ENCODE peak calls at places on chromosomes 5 and 9, in six cellular contexts. One of them, this sample, is unnamed.

GRCh38 chr9:136023401-136024225 is 62.4 kb upstream of the UBAC1 start:
- DNase-seq in keratinocyte: no peak
- DNase-seq in activated CD4-positive, CD25-positive, alpha-beta regulatory T cell: no peak
- DNase-seq in NCI-H1436 treated with DMSO at 0.1 percent for 48 hours: no peak
- DNase-seq in myocyte: peak
- DNase-seq in stimulated activated CD8-positive, alpha-beta memory T cell treated with anti-CD3 and anti-CD28 coated beads, Interleukin-4, amount 100 ng/mL, for 4 hours: no peak
- DNase-seq in this sample: no peak

GRCh38 chr5:1394881-1395860 is 50.1 kb downstream of the SLC6A3 start:
- DNase-seq in keratinocyte: no peak
- DNase-seq in activated CD4-positive, CD25-positive, alpha-beta regulatory T cell: no peak
- DNase-seq in NCI-H1436 treated with DMSO at 0.1 percent for 48 hours: no peak
- DNase-seq in myocyte: no peak
- DNase-seq in stimulated activated CD8-positive, alpha-beta memory T cell treated with anti-CD3 and anti-CD28 coated beads, Interleukin-4, amount 100 ng/mL, for 4 hours: no peak
- DNase-seq in this sample: no peak

GRCh38 chr5:81310402-81311063 is 9.1 kb downstream of the ZCCHC9 start:
- DNase-seq in keratinocyte: no peak
- DNase-seq in activated CD4-positive, CD25-positive, alpha-beta regulatory T cell: no peak
- DNase-seq in NCI-H1436 treated with DMSO at 0.1 percent for 48 hours: no peak
- DNase-seq in myocyte: no peak
- DNase-seq in stimulated activated CD8-positive, alpha-beta memory T cell treated with anti-CD3 and anti-CD28 coated beads, Interleukin-4, amount 100 ng/mL, for 4 hours: no peak
- DNase-seq in this sample: no peak

GRCh38 chr9:121954477-121955175 is 138.5 kb downstream of the TTLL11 start:
- DNase-seq in keratinocyte: no peak
- DNase-seq in activated CD4-positive, CD25-positive, alpha-beta regulatory T cell: no peak
- DNase-seq in NCI-H1436 treated with DMSO at 0.1 percent for 48 hours: no peak
- DNase-seq in myocyte: peak
- DNase-seq in stimulated activated CD8-positive, alpha-beta memory T cell treated with anti-CD3 and anti-CD28 coated beads, Interleukin-4, amount 100 ng/mL, for 4 hours: no peak
- DNase-seq in this sample: no peak

GRCh38 chr5:11540112-11540511 is 364.1 kb downstream of the CTNND2 start:
- DNase-seq in keratinocyte: no peak
- DNase-seq in activated CD4-positive, CD25-positive, alpha-beta regulatory T cell: no peak
- DNase-seq in NCI-H1436 treated with DMSO at 0.1 percent for 48 hours: no peak
- DNase-seq in myocyte: no peak
- DNase-seq in stimulated activated CD8-positive, alpha-beta memory T cell treated with anti-CD3 and anti-CD28 coated beads, Interleukin-4, amount 100 ng/mL, for 4 hours: no peak
- DNase-seq in this sample: no peak

GRCh38 chr9:137453643-137454081 is 5.5 kb downstream of the NSMF start:
- DNase-seq in keratinocyte: peak
- DNase-seq in activated CD4-positive, CD25-positive, alpha-beta regulatory T cell: peak
- DNase-seq in NCI-H1436 treated with DMSO at 0.1 percent for 48 hours: no peak
- DNase-seq in myocyte: no peak
- DNase-seq in stimulated activated CD8-positive, alpha-beta memory T cell treated with anti-CD3 and anti-CD28 coated beads, Interleukin-4, amount 100 ng/mL, for 4 hours: peak
- DNase-seq in this sample: no peak

GRCh38 chr9:120221844-120222243 is 358.1 kb downstream of the CDK5RAP2 start:
- DNase-seq in keratinocyte: no peak
- DNase-seq in activated CD4-positive, CD25-positive, alpha-beta regulatory T cell: no peak
- DNase-seq in NCI-H1436 treated with DMSO at 0.1 percent for 48 hours: no peak
- DNase-seq in myocyte: no peak
- DNase-seq in stimulated activated CD8-positive, alpha-beta memory T cell treated with anti-CD3 and anti-CD28 coated beads, Interleukin-4, amount 100 ng/mL, for 4 hours: no peak
- DNase-seq in this sample: no peak

GRCh38 chr5:36878421-36879088 is 2.0 kb downstream of the NIPBL start:
- DNase-seq in keratinocyte: no peak
- DNase-seq in activated CD4-positive, CD25-positive, alpha-beta regulatory T cell: no peak
- DNase-seq in NCI-H1436 treated with DMSO at 0.1 percent for 48 hours: no peak
- DNase-seq in myocyte: peak
- DNase-seq in stimulated activated CD8-positive, alpha-beta memory T cell treated with anti-CD3 and anti-CD28 coated beads, Interleukin-4, amount 100 ng/mL, for 4 hours: no peak
- DNase-seq in this sample: peak

GRCh38 chr9:121577201-121577600 is 74.2 kb upstream of the DAB2IP start:
- DNase-seq in keratinocyte: no peak
- DNase-seq in activated CD4-positive, CD25-positive, alpha-beta regulatory T cell: no peak
- DNase-seq in NCI-H1436 treated with DMSO at 0.1 percent for 48 hours: no peak
- DNase-seq in myocyte: no peak
- DNase-seq in stimulated activated CD8-positive, alpha-beta memory T cell treated with anti-CD3 and anti-CD28 coated beads, Interleukin-4, amount 100 ng/mL, for 4 hours: no peak
- DNase-seq in this sample: no peak

GRCh38 chr5:181224390-181225234 is 1.5 kb downstream of the TRIM41 start:
- DNase-seq in keratinocyte: no peak
- DNase-seq in activated CD4-positive, CD25-positive, alpha-beta regulatory T cell: no peak
- DNase-seq in NCI-H1436 treated with DMSO at 0.1 percent for 48 hours: no peak
- DNase-seq in myocyte: no peak
- DNase-seq in stimulated activated CD8-positive, alpha-beta memory T cell treated with anti-CD3 and anti-CD28 coated beads, Interleukin-4, amount 100 ng/mL, for 4 hours: no peak
- DNase-seq in this sample: no peak

GRCh38 chr5:124180523-124181461 is 565.6 kb downstream of the ZNF608 start:
- DNase-seq in keratinocyte: no peak
- DNase-seq in activated CD4-positive, CD25-positive, alpha-beta regulatory T cell: no peak
- DNase-seq in NCI-H1436 treated with DMSO at 0.1 percent for 48 hours: no peak
- DNase-seq in myocyte: no peak
- DNase-seq in stimulated activated CD8-positive, alpha-beta memory T cell treated with anti-CD3 and anti-CD28 coated beads, Interleukin-4, amount 100 ng/mL, for 4 hours: no peak
- DNase-seq in this sample: no peak

GRCh38 chr5:112737088-112737471 is 605 bp upstream of the APC start:
- DNase-seq in keratinocyte: no peak
- DNase-seq in activated CD4-positive, CD25-positive, alpha-beta regulatory T cell: no peak
- DNase-seq in NCI-H1436 treated with DMSO at 0.1 percent for 48 hours: no peak
- DNase-seq in myocyte: no peak
- DNase-seq in stimulated activated CD8-positive, alpha-beta memory T cell treated with anti-CD3 and anti-CD28 coated beads, Interleukin-4, amount 100 ng/mL, for 4 hours: no peak
- DNase-seq in this sample: no peak

GRCh38 chr5:93158841-93159240 is 422.2 kb downstream of the NR2F1-AS1 start:
- DNase-seq in keratinocyte: no peak
- DNase-seq in activated CD4-positive, CD25-positive, alpha-beta regulatory T cell: no peak
- DNase-seq in NCI-H1436 treated with DMSO at 0.1 percent for 48 hours: no peak
- DNase-seq in myocyte: peak
- DNase-seq in stimulated activated CD8-positive, alpha-beta memory T cell treated with anti-CD3 and anti-CD28 coated beads, Interleukin-4, amount 100 ng/mL, for 4 hours: no peak
- DNase-seq in this sample: no peak

GRCh38 chr5:15495026-15495425 is 5.0 kb upstream of the FBXL7 start:
- DNase-seq in keratinocyte: no peak
- DNase-seq in activated CD4-positive, CD25-positive, alpha-beta regulatory T cell: no peak
- DNase-seq in NCI-H1436 treated with DMSO at 0.1 percent for 48 hours: no peak
- DNase-seq in myocyte: no peak
- DNase-seq in stimulated activated CD8-positive, alpha-beta memory T cell treated with anti-CD3 and anti-CD28 coated beads, Interleukin-4, amount 100 ng/mL, for 4 hours: no peak
- DNase-seq in this sample: no peak

GRCh38 chr9:87386490-87386889 is 111.2 kb upstream of the DAPK1 start:
- DNase-seq in keratinocyte: no peak
- DNase-seq in activated CD4-positive, CD25-positive, alpha-beta regulatory T cell: no peak
- DNase-seq in NCI-H1436 treated with DMSO at 0.1 percent for 48 hours: no peak
- DNase-seq in myocyte: no peak
- DNase-seq in stimulated activated CD8-positive, alpha-beta memory T cell treated with anti-CD3 and anti-CD28 coated beads, Interleukin-4, amount 100 ng/mL, for 4 hours: no peak
- DNase-seq in this sample: no peak

GRCh38 chr5:73692166-73692640 is 66.2 kb downstream of the ARHGEF28 start:
- DNase-seq in keratinocyte: peak
- DNase-seq in activated CD4-positive, CD25-positive, alpha-beta regulatory T cell: no peak
- DNase-seq in NCI-H1436 treated with DMSO at 0.1 percent for 48 hours: no peak
- DNase-seq in myocyte: peak
- DNase-seq in stimulated activated CD8-positive, alpha-beta memory T cell treated with anti-CD3 and anti-CD28 coated beads, Interleukin-4, amount 100 ng/mL, for 4 hours: no peak
- DNase-seq in this sample: no peak

GRCh38 chr9:95966303-95966702 is 90.8 kb downstream of the ERCC6L2 start:
- DNase-seq in keratinocyte: no peak
- DNase-seq in activated CD4-positive, CD25-positive, alpha-beta regulatory T cell: no peak
- DNase-seq in NCI-H1436 treated with DMSO at 0.1 percent for 48 hours: no peak
- DNase-seq in myocyte: no peak
- DNase-seq in stimulated activated CD8-positive, alpha-beta memory T cell treated with anti-CD3 and anti-CD28 coated beads, Interleukin-4, amount 100 ng/mL, for 4 hours: no peak
- DNase-seq in this sample: no peak

GRCh38 chr9:71036501-71036900 is 84.9 kb downstream of the TRPM3 start:
- DNase-seq in keratinocyte: no peak
- DNase-seq in activated CD4-positive, CD25-positive, alpha-beta regulatory T cell: no peak
- DNase-seq in NCI-H1436 treated with DMSO at 0.1 percent for 48 hours: no peak
- DNase-seq in myocyte: peak
- DNase-seq in stimulated activated CD8-positive, alpha-beta memory T cell treated with anti-CD3 and anti-CD28 coated beads, Interleukin-4, amount 100 ng/mL, for 4 hours: no peak
- DNase-seq in this sample: no peak

GRCh38 chr9:133126697-133127339 is 5.8 kb upstream of the RALGDS start:
- DNase-seq in keratinocyte: no peak
- DNase-seq in activated CD4-positive, CD25-positive, alpha-beta regulatory T cell: no peak
- DNase-seq in NCI-H1436 treated with DMSO at 0.1 percent for 48 hours: no peak
- DNase-seq in myocyte: peak
- DNase-seq in stimulated activated CD8-positive, alpha-beta memory T cell treated with anti-CD3 and anti-CD28 coated beads, Interleukin-4, amount 100 ng/mL, for 4 hours: no peak
- DNase-seq in this sample: no peak

GRCh38 chr5:150497274-150497988 is 10.5 kb upstream of the NDST1 start:
- DNase-seq in keratinocyte: peak
- DNase-seq in activated CD4-positive, CD25-positive, alpha-beta regulatory T cell: no peak
- DNase-seq in NCI-H1436 treated with DMSO at 0.1 percent for 48 hours: no peak
- DNase-seq in myocyte: peak
- DNase-seq in stimulated activated CD8-positive, alpha-beta memory T cell treated with anti-CD3 and anti-CD28 coated beads, Interleukin-4, amount 100 ng/mL, for 4 hours: no peak
- DNase-seq in this sample: peak

GRCh38 chr5:171845857-171846785 is 60.5 kb downstream of the SMIM23 start:
- DNase-seq in keratinocyte: no peak
- DNase-seq in activated CD4-positive, CD25-positive, alpha-beta regulatory T cell: no peak
- DNase-seq in NCI-H1436 treated with DMSO at 0.1 percent for 48 hours: no peak
- DNase-seq in myocyte: peak
- DNase-seq in stimulated activated CD8-positive, alpha-beta memory T cell treated with anti-CD3 and anti-CD28 coated beads, Interleukin-4, amount 100 ng/mL, for 4 hours: no peak
- DNase-seq in this sample: no peak

GRCh38 chr9:130432362-130432761 is 12.4 kb upstream of the ASS1 start:
- DNase-seq in keratinocyte: no peak
- DNase-seq in activated CD4-positive, CD25-positive, alpha-beta regulatory T cell: no peak
- DNase-seq in NCI-H1436 treated with DMSO at 0.1 percent for 48 hours: no peak
- DNase-seq in myocyte: no peak
- DNase-seq in stimulated activated CD8-positive, alpha-beta memory T cell treated with anti-CD3 and anti-CD28 coated beads, Interleukin-4, amount 100 ng/mL, for 4 hours: no peak
- DNase-seq in this sample: no peak